ENCODE peak calls at places on chromosomes 12 and 14, in six cellular contexts. R is nephron progenitor cell; O is hepatocyte; Q is RPMI8226; F is activated T-helper 1 cell treated with anti-CD3 and anti-CD28 coated beads, Interleukin-12 subunit alpha, Interleukin-12 subunit beta, Interleukin-2, Interleukin-4 antibody, amounts not matched to agents 30 ng/mL and 10 ng/mL and 1 ng/mL, durations not matched to agents 14 hours and 24 hours and 36 hours; H is choroid plexus epithelial cell. X is an unnamed sample.

GRCh38 chr12:102425109-102426009 is 55.0 kb downstream of the IGF1 start:
- DNase-seq in R (no peak), O (no peak), Q (no peak), F (no peak), H (no peak), X (no peak)

GRCh38 chr12:103441437-103442186 is 54.2 kb downstream of the C12orf42 start:
- DNase-seq in R (no peak), O (no peak), Q (peak; percentile 35), F (peak; percentile 57), H (no peak), X (no peak)

GRCh38 chr12:75856228-75856627 is 175.3 kb downstream of the PHLDA1 start:
- DNase-seq in R (no peak), O (no peak), Q (no peak), F (no peak), H (no peak), X (no peak)

GRCh38 chr12:90677552-90677951 is 277.4 kb downstream of the CCER1 start:
- DNase-seq in R (no peak), O (no peak), Q (no peak), F (no peak), H (no peak), X (no peak)

GRCh38 chr14:50647282-50647681 is 20.8 kb downstream of the SAV1 start:
- DNase-seq in R (no peak), O (no peak), Q (no peak), F (no peak), H (no peak), X (no peak)

GRCh38 chr14:23566782-23567185 is 807 bp downstream of the AP1G2 start:
- DNase-seq in R (no peak), O (no peak), Q (no peak), F (no peak), H (peak; percentile 36), X (no peak)

GRCh38 chr14:64594438-64594837 is 44.7 kb downstream of the PPP1R36 start:
- DNase-seq in R (no peak), O (no peak), Q (no peak), F (no peak), H (no peak), X (no peak)

GRCh38 chr12:108939594-108939993 is 59.7 kb downstream of the DAO start:
- DNase-seq in R (no peak), O (peak; percentile 34), Q (peak; percentile 52), F (no peak), H (peak; percentile 63), X (no peak)

GRCh38 chr14:24377660-24378059 is 9.7 kb downstream of the NFATC4 start:
- DNase-seq in R (no peak), O (peak; percentile 35), Q (peak; percentile 67), F (no peak), H (no peak), X (no peak)

GRCh38 chr12:32390572-32391219 is 8.7 kb upstream of the FGD4 start:
- DNase-seq in R (no peak), O (no peak), Q (no peak), F (no peak), H (peak; percentile 54), X (no peak)

GRCh38 chr12:116426391-116427136 is 132.6 kb upstream of the MAP1LC3B2 start:
- DNase-seq in R (peak; percentile 36), O (peak; percentile 91), Q (no peak), F (no peak), H (peak; percentile 94), X (no peak)

GRCh38 chr12:92505373-92506340 is 197.1 kb upstream of the PLEKHG7 start:
- DNase-seq in R (peak; percentile 67), O (peak; percentile 23), Q (no peak), F (peak; percentile 13), H (peak; percentile 67), X (peak; percentile 78)

GRCh38 chr12:1330475-1330827 is 263.9 kb downstream of the FBXL14 start:
- DNase-seq in R (no peak), O (no peak), Q (no peak), F (no peak), H (no peak), X (no peak)

GRCh38 chr12:11553871-11554533 is 95.5 kb upstream of the ETV6 start:
- DNase-seq in R (peak; percentile 49), O (peak; percentile 71), Q (peak; percentile 74), F (peak; percentile 33), H (peak; percentile 75), X (no peak)

GRCh38 chr12:55188974-55189556 is 31.8 kb upstream of the OR10A7 start:
- DNase-seq in R (peak; percentile 57), O (peak; percentile 85), Q (peak; percentile 76), F (peak; percentile 33), H (peak; percentile 90), X (no peak)

GRCh38 chr14:92037989-92038388 is 1.9 kb downstream of the TRIP11 start:
- DNase-seq in R (no peak), O (no peak), Q (no peak), F (no peak), H (peak; percentile 7), X (no peak)

GRCh38 chr12:3107071-3107583 is 29.9 kb downstream of the TSPAN9 start:
- DNase-seq in R (peak; percentile 39), O (no peak), Q (no peak), F (no peak), H (peak; percentile 89), X (no peak)

GRCh38 chr14:32507029-32507984 is 178.2 kb downstream of the AKAP6 start:
- DNase-seq in R (no peak), O (no peak), Q (no peak), F (no peak), H (peak; percentile 91), X (no peak)

GRCh38 chr12:128583453-128583852 is 240.3 kb downstream of the SLC15A4 start:
- DNase-seq in R (no peak), O (no peak), Q (no peak), F (no peak), H (no peak), X (no peak)

GRCh38 chr12:128820723-128821432 is 2.9 kb downstream of the SLC15A4 start:
- DNase-seq in R (no peak), O (no peak), Q (peak; percentile 82), F (no peak), H (peak; percentile 38), X (peak; percentile 68)

GRCh38 chr14:75232597-75232996 is 46.0 kb upstream of the FOS start:
- DNase-seq in R (no peak), O (no peak), Q (no peak), F (no peak), H (no peak), X (no peak)

GRCh38 chr12:32789911-32790310 is 34.2 kb upstream of the YARS2 start:
- DNase-seq in R (no peak), O (no peak), Q (no peak), F (no peak), H (no peak), X (no peak)

GRCh38 chr12:93137656-93138612 is 208.8 kb upstream of the EEA1 start:
- DNase-seq in R (no peak), O (peak; percentile 35), Q (no peak), F (no peak), H (peak; percentile 68), X (no peak)

GRCh38 chr12:130465046-130465445 is 127.4 kb downstream of the PIWIL1 start:
- DNase-seq in R (no peak), O (no peak), Q (no peak), F (no peak), H (no peak), X (no peak)

GRCh38 chr12:53461591-53461990 is 9.7 kb downstream of the PCBP2 start:
- DNase-seq in R (no peak), O (no peak), Q (no peak), F (no peak), H (no peak), X (no peak)

GRCh38 chr12:42958271-42958674 is 368.7 kb upstream of the PRICKLE1 start:
- DNase-seq in R (no peak), O (no peak), Q (no peak), F (no peak), H (no peak), X (no peak)

GRCh38 chr14:36181417-36181816 is 4.9 kb upstream of the PTCSC3 start:
- DNase-seq in R (no peak), O (no peak), Q (no peak), F (no peak), H (no peak), X (no peak)

GRCh38 chr14:68593806-68594536 is 198.9 kb downstream of the ZFP36L1 start:
- DNase-seq in R (peak; percentile 58), O (peak; percentile 58), Q (no peak), F (no peak), H (peak; percentile 54), X (no peak)